ENCODE peak calls at places on chromosome 21, in four cellular contexts. W, O, Z and I are unnamed samples.

GRCh38 chr21:39908265-39908923 is 41.2 kb downstream of the PCP4 start:
- DNase-seq in O (no peak), W (no peak), Z (no peak), I (no peak)

GRCh38 chr21:29218749-29219148 is 80.0 kb upstream of the BACH1 start:
- DNase-seq in Z (no peak), W (no peak), O (no peak), I (no peak)

GRCh38 chr21:29534448-29534847 is 235.7 kb downstream of the BACH1 start:
- DNase-seq in W (no peak), O (no peak), Z (no peak), I (no peak)

GRCh38 chr21:32044205-32044874 is 171.5 kb downstream of the HUNK start:
- DNase-seq in O (no peak), Z (no peak), W (no peak), I (no peak)

GRCh38 chr21:42040411-42041180 is 30.4 kb upstream of the ZBTB21 start:
- DNase-seq in Z (no peak), W (no peak), O (no peak), I (no peak)

GRCh38 chr21:31124005-31124404 is 85.7 kb upstream of the KRTAP19-8 start:
- DNase-seq in O (no peak), W (no peak), Z (no peak), I (no peak)

GRCh38 chr21:31570824-31571425 is 88.6 kb upstream of the SOD1 start:
- DNase-seq in O (no peak), W (no peak), Z (no peak), I (no peak)

GRCh38 chr21:25639922-25640670 is 1.0 kb downstream of the JAM2 start:
- DNase-seq in O (peak; percentile 48), Z (peak; percentile 34), W (peak; percentile 44), I (peak; percentile 32)

GRCh38 chr21:27219068-27219467 is 252.2 kb upstream of the ADAMTS5 start:
- DNase-seq in Z (no peak), W (no peak), O (no peak), I (no peak)

GRCh38 chr21:31425158-31425557 is 81.1 kb upstream of the TIAM1 start:
- DNase-seq in W (no peak), O (no peak), Z (no peak), I (no peak)

GRCh38 chr21:23968722-23969647 is 1638.3 kb downstream of the MRPL39 start:
- DNase-seq in W (peak; percentile 84), O (peak; percentile 37), Z (no peak), I (peak; percentile 75)

GRCh38 chr21:29261555-29262540 is 36.9 kb upstream of the BACH1 start:
- DNase-seq in Z (no peak), W (no peak), O (no peak), I (no peak)

GRCh38 chr21:33246506-33246905 is 16.8 kb downstream of the IFNAR2 start:
- DNase-seq in O (no peak), W (no peak), Z (no peak), I (no peak)

GRCh38 chr21:25370311-25370744 is 237.0 kb downstream of the MRPL39 start:
- DNase-seq in Z (no peak), O (no peak), W (no peak), I (no peak)

GRCh38 chr21:41510500-41510899 is 2.5 kb upstream of the TMPRSS2 start:
- DNase-seq in Z (no peak), W (no peak), O (no peak), I (no peak)

GRCh38 chr21:28537371-28538079 is 455.2 kb downstream of the LTN1 start:
- DNase-seq in O (no peak), Z (no peak), W (no peak), I (no peak)

GRCh38 chr21:41459884-41460534 is 34.0 kb downstream of the MX1 start:
- DNase-seq in Z (no peak), W (no peak), O (no peak), I (no peak)

GRCh38 chr21:31730687-31731111 is 1.2 kb downstream of the SCAF4 start:
- DNase-seq in Z (no peak), O (peak; percentile 95), W (peak; percentile 3), I (no peak)

DNA sequence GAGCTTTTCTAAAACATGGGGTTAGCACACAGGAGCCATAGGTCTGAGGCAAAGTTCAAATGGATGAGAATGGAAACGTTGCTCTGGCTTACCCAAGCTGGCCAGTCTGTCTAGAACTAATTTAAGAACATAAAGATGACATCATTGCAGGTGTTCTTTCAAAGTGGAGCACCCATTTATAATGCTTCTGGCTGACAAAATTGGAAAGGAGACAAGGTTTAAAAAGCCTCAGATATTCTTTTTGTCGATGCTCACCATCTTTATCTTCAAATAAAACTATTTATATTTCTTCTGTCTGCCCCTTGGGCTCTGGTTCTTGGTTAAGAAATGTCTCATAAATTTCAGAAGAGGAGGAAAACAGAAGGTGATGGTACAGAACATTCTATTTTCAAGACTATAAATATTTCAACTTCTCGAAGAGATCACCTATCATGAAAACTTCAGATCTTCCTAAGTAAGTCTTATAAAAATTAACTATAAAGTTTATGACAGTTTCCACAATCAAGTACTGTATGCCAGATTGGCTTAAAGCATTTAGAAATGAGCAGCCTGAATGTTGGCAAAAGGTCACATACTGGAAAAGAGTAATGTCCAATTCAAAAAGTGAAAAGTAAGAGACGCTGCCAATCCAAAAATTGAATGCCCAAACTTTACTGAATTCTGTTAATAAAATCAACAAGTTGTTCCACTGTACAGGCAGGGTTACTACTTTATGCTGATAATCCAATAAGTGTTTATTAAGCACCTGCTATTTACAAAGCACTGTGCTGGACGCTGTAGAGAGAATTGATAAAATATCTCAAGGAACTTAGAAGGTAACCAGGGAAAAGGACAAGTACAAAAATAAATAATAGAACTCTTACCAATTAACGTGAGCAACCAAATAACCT is 92.0 kb downstream of the ETS2 start:
- DNase-seq in W (no peak), O (no peak), Z (no peak), I (no peak)
- H3K4me3 ChIP-seq in W (no peak overlapping the region), O (no peak overlapping the region), Z (no peak overlapping the region), I (no peak overlapping the region)

DNA sequence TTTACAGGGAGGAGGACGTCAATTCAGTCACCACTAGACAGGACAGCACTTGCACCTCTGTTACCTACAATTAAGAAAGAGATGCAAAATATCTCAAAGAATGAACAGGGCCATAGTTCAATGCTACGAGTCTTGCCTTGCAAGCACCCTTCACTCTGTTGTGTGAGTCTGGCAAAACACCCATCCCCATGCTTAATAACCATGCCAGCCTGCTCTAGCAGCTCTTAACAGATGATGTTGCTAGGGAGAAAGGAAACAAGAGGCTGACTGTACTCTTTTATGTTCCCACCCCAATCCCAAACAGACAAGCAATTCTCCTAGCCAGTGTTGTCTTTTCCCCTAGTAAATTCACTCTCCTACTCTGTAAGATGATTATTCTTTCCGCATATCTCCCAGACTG is 5.3 kb downstream of the CBR1 start:
- DNase-seq in W (no peak), O (no peak), Z (no peak), I (no peak)
- H3K4me1 ChIP-seq in W (peaks cover 41% of the 10 kb centered on the region), O (peaks cover 3% of the 10 kb centered on the region), Z (peaks cover 4% of the 10 kb centered on the region), I (peaks cover 26% of the 10 kb centered on the region)

GRCh38 chr21:45542242-45542666 is at the start of gene SLC19A1:
- DNase-seq in W (peak; percentile 78), Z (peak; percentile 80), O (peak; percentile 33), I (peak; percentile 76)

GRCh38 chr21:45543710-45544448 is 1.6 kb upstream of the SLC19A1 start:
- DNase-seq in O (no peak), W (no peak), Z (no peak), I (no peak)

GRCh38 chr21:45544449-45545235 is 2.4 kb upstream of the SLC19A1 start:
- DNase-seq in O (no peak), W (no peak), Z (no peak), I (no peak)

GRCh38 chr21:45542667-45543370 is 579 bp upstream of the SLC19A1 start:
- DNase-seq in Z (no peak), O (no peak), W (no peak), I (no peak)

GRCh38 chr21:45543371-45543709 is 1.1 kb upstream of the SLC19A1 start:
- DNase-seq in O (no peak), Z (no peak), W (no peak), I (no peak)
- H3K4me3 ChIP-seq in O (peak overlapping the region; percentile 58), Z (no peak overlapping the region), W (no peak overlapping the region), I (peak overlapping the region; percentile 30)

GRCh38 chr21:43194303-43195130 is 25.7 kb downstream of the CRYAA start:
- DNase-seq in W (no peak), O (no peak), Z (no peak), I (no peak)
- H3K4me1 ChIP-seq in W (no peaks in the 10 kb centered on the region), O (peaks cover 20% of the 10 kb centered on the region), Z (peaks cover 36% of the 10 kb centered on the region), I (no peaks in the 10 kb centered on the region)

GRCh38 chr21:16116067-16116466 is 386.3 kb downstream of the USP25 start:
- DNase-seq in O (no peak), W (no peak), Z (no peak), I (no peak)

GRCh38 chr21:16117851-16118592 is 388.2 kb downstream of the USP25 start:
- DNase-seq in Z (no peak), W (no peak), O (peak; percentile 60), I (no peak)

GRCh38 chr21:16115461-16115860 is 385.7 kb downstream of the USP25 start:
- DNase-seq in O (no peak), Z (no peak), W (no peak), I (no peak)

GRCh38 chr21:16117331-16117730 is 387.5 kb downstream of the USP25 start:
- DNase-seq in Z (no peak), O (no peak), W (no peak), I (no peak)

DNA sequence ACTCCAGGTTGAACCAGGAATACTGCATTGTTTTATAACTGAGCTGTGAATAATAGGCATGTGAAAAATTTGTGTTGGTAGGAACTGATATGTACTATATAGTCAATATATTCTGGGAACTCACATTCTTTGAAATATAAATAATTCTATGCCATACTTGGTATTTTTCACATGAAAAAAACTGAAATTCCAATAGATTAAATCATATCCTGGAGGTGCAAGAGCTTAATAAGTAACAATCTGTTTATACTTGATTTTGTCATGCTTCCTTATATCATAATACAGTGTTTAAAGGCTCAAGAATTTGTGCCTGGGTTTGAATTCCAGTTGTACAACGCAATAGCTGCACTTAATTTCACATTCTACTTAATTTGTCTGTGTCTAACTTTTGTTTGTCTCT is 387.0 kb downstream of the USP25 start:
- DNase-seq in O (no peak), Z (no peak), W (no peak), I (no peak)
- H3K4me3 ChIP-seq in O (no peak overlapping the region), Z (no peak overlapping the region), W (no peak overlapping the region), I (no peak overlapping the region)

GRCh38 chr21:44973598-44973997 is 33.8 kb downstream of the SLX9 start:
- DNase-seq in Z (no peak), O (no peak), W (no peak), I (no peak)

GRCh38 chr21:44972821-44973220 is 33.0 kb downstream of the SLX9 start:
- DNase-seq in W (no peak), Z (no peak), O (no peak), I (no peak)

GRCh38 chr21:44972301-44972814 is 32.5 kb downstream of the SLX9 start:
- DNase-seq in W (no peak), Z (no peak), O (no peak), I (no peak)

GRCh38 chr21:44975720-44976555 is 36.1 kb downstream of the SLX9 start:
- DNase-seq in O (no peak), Z (no peak), W (no peak), I (no peak)

GRCh38 chr21:44974676-44975075 is 34.8 kb downstream of the SLX9 start:
- DNase-seq in W (no peak), O (no peak), Z (no peak), I (no peak)
- H3K4me1 ChIP-seq in W (no peaks in the 10 kb centered on the region), O (no peaks in the 10 kb centered on the region), Z (no peaks in the 10 kb centered on the region), I (no peaks in the 10 kb centered on the region)

DNA sequence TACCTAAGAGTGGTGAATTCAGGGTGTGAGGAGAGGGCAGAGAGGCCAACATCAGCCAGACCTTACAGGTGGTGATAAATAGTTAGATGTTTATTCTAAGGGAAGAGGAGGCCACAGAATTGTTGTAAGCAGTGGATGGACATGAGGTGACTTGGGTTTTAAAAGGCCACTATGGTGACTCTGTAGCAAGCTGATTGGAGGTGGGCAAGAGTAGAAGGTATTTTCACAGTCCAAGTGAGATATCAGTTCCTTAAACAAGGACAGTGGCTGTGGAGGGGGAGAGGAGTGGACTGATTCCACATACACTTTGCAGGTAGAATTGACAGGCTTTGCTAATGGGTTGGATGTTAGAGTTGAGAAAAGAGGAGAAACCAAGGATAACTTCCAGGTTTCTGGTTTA is 60.8 kb upstream of the CLDN14 start:
- DNase-seq in O (no peak), W (no peak), Z (no peak), I (no peak)
- H3K4me3 ChIP-seq in O (no peak overlapping the region), W (no peak overlapping the region), Z (no peak overlapping the region), I (no peak overlapping the region)